ENCODE peak calls at places on chromosomes 2 and 18, in five cellular contexts. J, U, A, O and L are unnamed samples.

GRCh38 chr2:218886461-218886947 is 5.9 kb downstream of the WNT10A start:
- DNase-seq in O (no peak), A (no peak), J (peak; percentile 72), U (no peak), L (no peak)

GRCh38 chr18:59988098-59988706 is 88.4 kb downstream of the PMAIP1 start:
- DNase-seq in A (peak; percentile 7), U (peak; percentile 25), O (peak; percentile 74), J (peak; percentile 53), L (peak; percentile 50)

GRCh38 chr2:119293254-119293653 is 69.6 kb downstream of the STEAP3 start:
- DNase-seq in U (no peak), J (no peak), O (peak; percentile 16), A (no peak), L (no peak)

GRCh38 chr2:241636182-241636982 is 576 bp downstream of the THAP4 start:
- DNase-seq in O (peak; percentile 20), A (peak; percentile 18), U (peak; percentile 59), J (peak; percentile 76), L (peak; percentile 44)

GRCh38 chr2:67286981-67287759 is 110.0 kb upstream of the ETAA1 start:
- DNase-seq in J (no peak), O (no peak), U (peak; percentile 73), A (no peak), L (no peak)

GRCh38 chr18:30139631-30140287 is 902.8 kb downstream of the DSC3 start:
- DNase-seq in O (no peak), J (no peak), A (no peak), U (no peak), L (no peak)

GRCh38 chr2:212548459-212548815 is 9.8 kb upstream of the ERBB4 start:
- DNase-seq in O (peak; percentile 28), U (no peak), J (no peak), A (no peak), L (peak; percentile 9)

GRCh38 chr2:218029366-218030360 is 26.9 kb upstream of the TNS1 start:
- DNase-seq in A (no peak), U (peak; percentile 10), J (peak; percentile 4), O (peak; percentile 26), L (no peak)

GRCh38 chr2:240425236-240425615 is 10.2 kb upstream of the GPC1 start:
- DNase-seq in U (no peak), A (no peak), J (no peak), O (no peak), L (no peak)

GRCh38 chr18:43587538-43588153 is 310.4 kb upstream of the SYT4 start:
- DNase-seq in J (peak; percentile 59), O (peak; percentile 41), A (no peak), U (no peak), L (no peak)

GRCh38 chr2:118374974-118375745 is 286.9 kb downstream of the INSIG2 start:
- DNase-seq in U (no peak), J (no peak), A (no peak), O (no peak), L (no peak)

GRCh38 chr2:96353032-96353561 is 17.5 kb downstream of the NCAPH start:
- DNase-seq in O (no peak), U (no peak), A (no peak), J (no peak), L (no peak)

GRCh38 chr2:99261242-99261641 is 5.8 kb upstream of the LYG2 start:
- DNase-seq in A (no peak), U (no peak), J (no peak), O (no peak), L (no peak)

GRCh38 chr2:70211595-70211994 is 20.8 kb upstream of the C2orf42 start:
- DNase-seq in O (no peak), U (no peak), A (no peak), J (no peak), L (no peak)

GRCh38 chr2:37615808-37616673 is 55.4 kb downstream of the CDC42EP3 start:
- DNase-seq in O (no peak), U (peak; percentile 32), A (no peak), J (no peak), L (no peak)

GRCh38 chr2:109663721-109664120 is 49.6 kb downstream of the SOWAHC start:
- DNase-seq in O (peak; percentile 28), A (no peak), U (no peak), J (no peak), L (no peak)

GRCh38 chr18:74497308-74497640 is 1.1 kb downstream of the CNDP2 start:
- DNase-seq in A (no peak), U (no peak), O (no peak), J (no peak), L (no peak)

GRCh38 chr2:236341721-236342120 is 77.5 kb upstream of the ASB18 start:
- DNase-seq in O (no peak), A (no peak), J (no peak), U (no peak), L (no peak)

GRCh38 chr2:21467910-21468309 is 344.1 kb downstream of the TDRD15 start:
- DNase-seq in A (no peak), O (peak; percentile 58), U (no peak), J (no peak), L (no peak)

GRCh38 chr2:67871696-67872320 is 191.0 kb downstream of the C1D start:
- DNase-seq in A (no peak), U (no peak), O (peak; percentile 61), J (no peak), L (no peak)

GRCh38 chr2:119873350-119874013 is 113.8 kb downstream of the PTPN4 start:
- DNase-seq in J (peak; percentile 18), U (no peak), O (peak; percentile 19), A (no peak), L (no peak)

GRCh38 chr2:33583194-33583938 is 15.7 kb downstream of the FAM98A start:
- DNase-seq in A (no peak), J (peak; percentile 34), U (peak; percentile 18), O (peak; percentile 52), L (peak; percentile 34)

GRCh38 chr18:37270046-37270665 is 295.4 kb downstream of the CELF4 start:
- DNase-seq in U (peak; percentile 67), A (no peak), J (no peak), O (peak; percentile 52), L (no peak)

GRCh38 chr18:76448262-76449109 is 46.6 kb downstream of the ZNF516 start:
- DNase-seq in U (no peak), O (no peak), J (no peak), A (no peak), L (no peak)

GRCh38 chr18:78150590-78150989 is 829.0 kb upstream of the SALL3 start:
- DNase-seq in U (no peak), O (no peak), A (no peak), J (no peak), L (no peak)

GRCh38 chr2:237726401-237726830 is 72.2 kb upstream of the RBM44 start:
- DNase-seq in O (peak; percentile 88), J (peak; percentile 69), A (no peak), U (peak; percentile 61), L (no peak)

GRCh38 chr2:158756331-158756730 is 38.8 kb upstream of the DAPL1 start:
- DNase-seq in O (peak; percentile 2), U (no peak), A (no peak), J (no peak), L (no peak)

GRCh38 chr2:111667001-111667400 is 217.0 kb downstream of the ANAPC1 start:
- DNase-seq in A (no peak), O (no peak), J (no peak), U (no peak), L (no peak)

GRCh38 chr2:64056021-64056420 is 36.8 kb upstream of the VPS54 start:
- DNase-seq in O (no peak), U (no peak), A (no peak), J (no peak), L (no peak)

GRCh38 chr2:201542291-201542690 is 90.8 kb downstream of the STRADB start:
- DNase-seq in O (no peak), A (no peak), U (no peak), J (no peak), L (no peak)

GRCh38 chr2:68234405-68234804 is 17.9 kb downstream of the PPP3R1 start:
- DNase-seq in A (no peak), U (no peak), O (no peak), J (no peak), L (no peak)

GRCh38 chr2:19028617-19029016 is 329.8 kb downstream of the OSR1 start:
- DNase-seq in O (no peak), J (no peak), A (no peak), U (no peak), L (no peak)

GRCh38 chr2:233814063-233814435 is 35.9 kb downstream of the MROH2A start:
- DNase-seq in U (no peak), A (peak; percentile 52), J (no peak), O (peak; percentile 5), L (no peak)

GRCh38 chr2:8636691-8637636 is 44.9 kb upstream of the ID2 start:
- DNase-seq in A (no peak), U (no peak), J (no peak), O (peak; percentile 68), L (no peak)

GRCh38 chr18:49238433-49239042 is 221.9 kb downstream of the DYM start:
- DNase-seq in J (peak; percentile 52), U (no peak), A (no peak), O (peak; percentile 51), L (peak; percentile 7)

GRCh38 chr2:237749002-237749401 is 49.6 kb upstream of the RBM44 start:
- DNase-seq in O (no peak), J (no peak), U (no peak), A (no peak), L (no peak)